ENCODE peak calls at places on chromosome 20, in nine cellular contexts. One of them, this sample, is unnamed.

GRCh38 chr20:61896058-61896961 is 169.4 kb downstream of the TAF4 start:
- DNase-seq in choroid plexus epithelial cell: peak
- DNase-seq in body of pancreas: peak
- DNase-seq in PC-9: no peak
- DNase-seq in tibial artery: no peak
- DNase-seq in GM20000: peak
- DNase-seq in omental fat pad: no peak
- DNase-seq in ascending aorta: no peak
- DNase-seq in BJ: no peak
- DNase-seq in this sample: peak

GRCh38 chr20:19077370-19078220 is 134.8 kb upstream of the SLC24A3 start:
- DNase-seq in choroid plexus epithelial cell: no peak
- DNase-seq in body of pancreas: no peak
- DNase-seq in PC-9: no peak
- DNase-seq in tibial artery: no peak
- DNase-seq in GM20000: no peak
- DNase-seq in omental fat pad: no peak
- DNase-seq in ascending aorta: no peak
- DNase-seq in BJ: no peak
- DNase-seq in this sample: no peak

GRCh38 chr20:35991142-35991771 is 22.9 kb downstream of the CNBD2 start:
- DNase-seq in choroid plexus epithelial cell: peak
- DNase-seq in body of pancreas: peak
- DNase-seq in PC-9: no peak
- DNase-seq in tibial artery: no peak
- DNase-seq in GM20000: no peak
- DNase-seq in omental fat pad: no peak
- DNase-seq in ascending aorta: no peak
- DNase-seq in BJ: no peak
- DNase-seq in this sample: peak

GRCh38 chr20:31638317-31638716 is 605 bp downstream of the COX4I2 start:
- DNase-seq in choroid plexus epithelial cell: no peak
- DNase-seq in body of pancreas: no peak
- DNase-seq in PC-9: no peak
- DNase-seq in tibial artery: no peak
- DNase-seq in GM20000: no peak
- DNase-seq in omental fat pad: no peak
- DNase-seq in ascending aorta: no peak
- DNase-seq in BJ: no peak
- DNase-seq in this sample: no peak

GRCh38 chr20:62052336-62052841 is 13.3 kb downstream of the TAF4 start:
- DNase-seq in choroid plexus epithelial cell: no peak
- DNase-seq in body of pancreas: no peak
- DNase-seq in PC-9: no peak
- DNase-seq in tibial artery: no peak
- DNase-seq in GM20000: no peak
- DNase-seq in omental fat pad: no peak
- DNase-seq in ascending aorta: no peak
- DNase-seq in BJ: no peak
- DNase-seq in this sample: no peak

GRCh38 chr20:47125553-47126373 is 230.7 kb downstream of the ZMYND8 start:
- DNase-seq in choroid plexus epithelial cell: peak
- DNase-seq in body of pancreas: no peak
- DNase-seq in PC-9: peak
- DNase-seq in tibial artery: no peak
- DNase-seq in GM20000: no peak
- DNase-seq in omental fat pad: no peak
- DNase-seq in ascending aorta: no peak
- DNase-seq in BJ: no peak
- DNase-seq in this sample: no peak

GRCh38 chr20:31523361-31524283 is 9.4 kb downstream of the HM13 start:
- DNase-seq in choroid plexus epithelial cell: no peak
- DNase-seq in body of pancreas: no peak
- DNase-seq in PC-9: no peak
- DNase-seq in tibial artery: peak
- DNase-seq in GM20000: no peak
- DNase-seq in omental fat pad: no peak
- DNase-seq in ascending aorta: peak
- DNase-seq in BJ: no peak
- DNase-seq in this sample: no peak

GRCh38 chr20:33984320-33984719 is 9.4 kb upstream of the RALY start:
- DNase-seq in choroid plexus epithelial cell: no peak
- DNase-seq in body of pancreas: no peak
- DNase-seq in PC-9: no peak
- DNase-seq in tibial artery: no peak
- DNase-seq in GM20000: no peak
- DNase-seq in omental fat pad: no peak
- DNase-seq in ascending aorta: no peak
- DNase-seq in BJ: no peak
- DNase-seq in this sample: no peak

GRCh38 chr20:1861347-1861987 is 33.7 kb upstream of the SIRPA start:
- DNase-seq in choroid plexus epithelial cell: peak
- DNase-seq in body of pancreas: no peak
- DNase-seq in PC-9: no peak
- DNase-seq in tibial artery: no peak
- DNase-seq in GM20000: no peak
- DNase-seq in omental fat pad: no peak
- DNase-seq in ascending aorta: no peak
- DNase-seq in BJ: no peak
- DNase-seq in this sample: no peak

GRCh38 chr20:37335642-37336368 is 10.1 kb upstream of the SRC start:
- DNase-seq in choroid plexus epithelial cell: peak
- DNase-seq in body of pancreas: no peak
- DNase-seq in PC-9: no peak
- DNase-seq in tibial artery: no peak
- DNase-seq in GM20000: no peak
- DNase-seq in omental fat pad: no peak
- DNase-seq in ascending aorta: no peak
- DNase-seq in BJ: no peak
- DNase-seq in this sample: no peak

GRCh38 chr20:32397567-32398084 is 39.5 kb downstream of the ASXL1 start:
- DNase-seq in choroid plexus epithelial cell: peak
- DNase-seq in body of pancreas: no peak
- DNase-seq in PC-9: no peak
- DNase-seq in tibial artery: no peak
- DNase-seq in GM20000: no peak
- DNase-seq in omental fat pad: no peak
- DNase-seq in ascending aorta: no peak
- DNase-seq in BJ: no peak
- DNase-seq in this sample: no peak

GRCh38 chr20:62603907-62604785 is 38.2 kb upstream of the SLCO4A1 start:
- DNase-seq in choroid plexus epithelial cell: no peak
- DNase-seq in body of pancreas: no peak
- DNase-seq in PC-9: no peak
- DNase-seq in tibial artery: no peak
- DNase-seq in GM20000: no peak
- DNase-seq in omental fat pad: no peak
- DNase-seq in ascending aorta: no peak
- DNase-seq in BJ: no peak
- DNase-seq in this sample: no peak

GRCh38 chr20:17659801-17660200 is 22.2 kb downstream of the RRBP1 start:
- DNase-seq in choroid plexus epithelial cell: no peak
- DNase-seq in body of pancreas: no peak
- DNase-seq in PC-9: no peak
- DNase-seq in tibial artery: peak
- DNase-seq in GM20000: no peak
- DNase-seq in omental fat pad: no peak
- DNase-seq in ascending aorta: no peak
- DNase-seq in BJ: no peak
- DNase-seq in this sample: no peak
- TF ChIP-seq CTCF in choroid plexus epithelial cell: no peak
- TF ChIP-seq CTCF in body of pancreas: peak
- TF ChIP-seq CTCF in PC-9: no peak
- TF ChIP-seq CTCF in tibial artery: no peak
- TF ChIP-seq CTCF in GM20000: no peak
- TF ChIP-seq CTCF in omental fat pad: no peak
- TF ChIP-seq CTCF in ascending aorta: no peak
- TF ChIP-seq CTCF in BJ: no peak
- TF ChIP-seq CTCF in this sample: peak

GRCh38 chr20:20665933-20666332 is 46.5 kb downstream of the RALGAPA2 start:
- DNase-seq in choroid plexus epithelial cell: no peak
- DNase-seq in body of pancreas: no peak
- DNase-seq in PC-9: no peak
- DNase-seq in tibial artery: no peak
- DNase-seq in GM20000: no peak
- DNase-seq in omental fat pad: no peak
- DNase-seq in ascending aorta: no peak
- DNase-seq in BJ: no peak
- DNase-seq in this sample: no peak

GRCh38 chr20:20663841-20664240 is 48.6 kb downstream of the RALGAPA2 start:
- DNase-seq in choroid plexus epithelial cell: no peak
- DNase-seq in body of pancreas: no peak
- DNase-seq in PC-9: no peak
- DNase-seq in tibial artery: no peak
- DNase-seq in GM20000: no peak
- DNase-seq in omental fat pad: no peak
- DNase-seq in ascending aorta: no peak
- DNase-seq in BJ: no peak
- DNase-seq in this sample: no peak

GRCh38 chr20:20665200-20665599 is 47.2 kb downstream of the RALGAPA2 start:
- DNase-seq in choroid plexus epithelial cell: no peak
- DNase-seq in body of pancreas: no peak
- DNase-seq in PC-9: no peak
- DNase-seq in tibial artery: no peak
- DNase-seq in GM20000: no peak
- DNase-seq in omental fat pad: no peak
- DNase-seq in ascending aorta: no peak
- DNase-seq in BJ: no peak
- DNase-seq in this sample: no peak

GRCh38 chr20:20666359-20666758 is 46.1 kb downstream of the RALGAPA2 start:
- DNase-seq in choroid plexus epithelial cell: peak
- DNase-seq in body of pancreas: no peak
- DNase-seq in PC-9: no peak
- DNase-seq in tibial artery: no peak
- DNase-seq in GM20000: no peak
- DNase-seq in omental fat pad: no peak
- DNase-seq in ascending aorta: no peak
- DNase-seq in BJ: no peak
- DNase-seq in this sample: no peak

DNA sequence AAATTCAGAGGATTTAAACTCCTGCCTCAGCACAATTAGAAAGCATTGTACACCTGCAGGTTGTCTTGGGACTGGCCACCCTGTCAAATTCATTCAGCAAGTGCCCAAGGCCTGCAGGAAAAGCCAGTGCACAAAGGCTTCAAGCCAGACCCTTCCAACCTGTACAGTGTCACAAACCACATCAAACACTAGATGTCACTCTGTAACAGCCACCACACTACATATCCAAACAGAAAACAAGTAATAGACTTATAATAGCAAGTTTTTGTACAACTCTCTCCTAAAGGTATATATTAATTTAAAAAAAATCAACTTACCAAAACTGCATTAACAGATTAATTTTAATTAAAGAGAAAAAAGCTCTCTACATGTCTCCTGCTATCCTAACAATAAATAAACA is 47.6 kb downstream of the RALGAPA2 start:
- DNase-seq in choroid plexus epithelial cell: peak
- DNase-seq in body of pancreas: no peak
- DNase-seq in PC-9: no peak
- DNase-seq in tibial artery: no peak
- DNase-seq in GM20000: peak
- DNase-seq in omental fat pad: no peak
- DNase-seq in ascending aorta: no peak
- DNase-seq in BJ: no peak
- DNase-seq in this sample: peak
- TF ChIP-seq CTCF in choroid plexus epithelial cell: peak
- TF ChIP-seq CTCF in body of pancreas: peak
- TF ChIP-seq CTCF in PC-9: peak
- TF ChIP-seq CTCF in tibial artery: peak
- TF ChIP-seq CTCF in GM20000: peak
- TF ChIP-seq CTCF in omental fat pad: no peak
- TF ChIP-seq CTCF in ascending aorta: peak
- TF ChIP-seq CTCF in BJ: no peak
- TF ChIP-seq CTCF in this sample: peak

DNA sequence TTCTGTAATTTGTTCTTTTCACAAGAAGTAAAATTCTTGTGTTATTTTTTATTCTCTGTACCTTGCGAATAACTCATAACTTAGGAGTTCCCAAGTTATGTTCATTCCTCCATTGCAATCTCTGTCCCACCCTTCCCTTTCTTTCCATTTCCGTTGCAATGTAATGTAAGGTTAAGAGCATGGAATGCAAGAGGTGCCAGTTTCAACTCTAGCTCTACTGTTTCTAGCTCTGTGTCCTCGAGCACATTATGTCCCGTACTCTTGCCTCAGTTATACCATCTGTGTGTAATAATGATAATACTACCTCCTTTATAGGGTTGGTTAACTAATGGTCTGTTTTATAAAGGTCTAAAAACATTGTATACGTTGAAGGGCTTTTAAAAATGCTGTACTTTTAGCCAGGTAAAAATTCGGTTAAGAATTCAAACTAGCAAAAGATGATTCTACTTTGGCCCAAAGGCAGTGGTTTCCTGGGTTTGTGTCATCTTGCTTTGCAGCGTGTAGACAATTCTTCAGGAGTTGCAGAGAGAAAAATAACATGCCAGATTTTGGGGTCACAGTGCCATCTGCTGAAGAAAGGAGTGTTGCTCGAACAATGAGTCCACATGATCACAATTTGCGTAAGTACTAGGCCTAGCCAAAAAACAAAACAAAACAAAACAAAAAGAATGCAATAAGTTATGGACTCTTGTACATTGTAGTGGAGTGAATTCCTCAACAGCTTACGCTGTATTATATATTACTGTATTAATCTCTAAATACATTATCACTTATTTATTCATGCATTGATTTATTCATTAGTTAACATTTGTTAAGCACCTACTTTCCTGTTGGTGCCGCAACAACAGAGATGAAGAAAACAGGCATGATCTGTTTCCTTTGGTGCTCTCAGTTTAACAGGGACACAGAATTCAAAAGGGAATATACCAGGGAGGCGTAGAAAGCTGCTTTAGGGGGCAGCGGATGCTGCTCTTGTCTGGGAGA is 10.0 kb upstream of the PFDN4 start:
- DNase-seq in choroid plexus epithelial cell: peak
- DNase-seq in body of pancreas: no peak
- DNase-seq in PC-9: peak
- DNase-seq in tibial artery: no peak
- DNase-seq in GM20000: no peak
- DNase-seq in omental fat pad: no peak
- DNase-seq in ascending aorta: no peak
- DNase-seq in BJ: no peak
- DNase-seq in this sample: peak
- TF ChIP-seq CTCF in choroid plexus epithelial cell: peak
- TF ChIP-seq CTCF in body of pancreas: no peak
- TF ChIP-seq CTCF in PC-9: peak
- TF ChIP-seq CTCF in tibial artery: no peak
- TF ChIP-seq CTCF in GM20000: no peak
- TF ChIP-seq CTCF in omental fat pad: no peak
- TF ChIP-seq CTCF in ascending aorta: no peak
- TF ChIP-seq CTCF in BJ: peak
- TF ChIP-seq CTCF in this sample: peak

DNA sequence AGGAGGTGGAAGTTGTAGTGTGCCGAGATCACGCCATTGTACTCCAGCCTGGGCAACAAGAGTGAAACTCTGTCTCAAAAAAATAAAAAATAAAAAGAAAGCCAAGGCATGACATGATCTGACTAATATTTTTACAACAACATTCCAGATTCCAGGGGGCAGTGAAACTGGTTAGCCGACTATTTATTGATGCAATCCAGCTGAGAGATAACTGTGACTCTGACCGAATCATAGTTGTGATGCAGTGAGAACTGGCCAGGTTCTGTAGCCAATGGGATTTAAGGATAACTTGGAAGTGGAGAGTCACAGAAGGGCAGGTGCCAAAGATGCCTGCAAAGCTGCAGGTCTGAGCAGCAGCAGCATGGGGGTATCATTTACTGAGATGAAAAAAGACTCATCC is 82.9 kb upstream of the TSHZ2 start:
- DNase-seq in choroid plexus epithelial cell: peak
- DNase-seq in body of pancreas: peak
- DNase-seq in PC-9: no peak
- DNase-seq in tibial artery: no peak
- DNase-seq in GM20000: no peak
- DNase-seq in omental fat pad: no peak
- DNase-seq in ascending aorta: no peak
- DNase-seq in BJ: peak
- DNase-seq in this sample: no peak
- TF ChIP-seq CTCF in choroid plexus epithelial cell: no peak
- TF ChIP-seq CTCF in body of pancreas: no peak
- TF ChIP-seq CTCF in PC-9: no peak
- TF ChIP-seq CTCF in tibial artery: no peak
- TF ChIP-seq CTCF in GM20000: no peak
- TF ChIP-seq CTCF in omental fat pad: no peak
- TF ChIP-seq CTCF in ascending aorta: no peak
- TF ChIP-seq CTCF in BJ: no peak
- TF ChIP-seq CTCF in this sample: no peak

This sample was measured in HFFc6.